ENCODE peak calls at places on chromosomes 11 and 22, in four cellular contexts. S, V, D and O are unnamed samples.
A peak's percentile ranks its signal among the peaks of the same experiment; 100 is the strongest.

GRCh38 chr11:830295-831131 is 2.2 kb upstream of the CD151 start:
- DNase-seq in S (no peak), D (peak; percentile 92), V (no peak), O (peak; percentile 90)

GRCh38 chr11:61927501-61927900 is 10.1 kb upstream of the RAB3IL1 start:
- DNase-seq in D (no peak), V (no peak), S (no peak), O (no peak)

GRCh38 chr22:20034143-20034542 is 13.2 kb downstream of the TANGO2 start:
- DNase-seq in D (no peak), V (no peak), S (no peak), O (no peak)

GRCh38 chr11:115194798-115195101 is 309.5 kb downstream of the CADM1 start:
- DNase-seq in V (no peak), D (no peak), S (no peak), O (no peak)

GRCh38 chr11:15942126-15942525 is 414.2 kb downstream of the SOX6 start:
- DNase-seq in S (no peak), V (no peak), D (no peak), O (no peak)

GRCh38 chr11:73570415-73571114 is 27.3 kb downstream of the FAM168A start:
- DNase-seq in S (peak; percentile 87), V (peak; percentile 75), D (no peak), O (no peak)

GRCh38 chr22:33918676-33919590 is 1.3 kb downstream of the LARGE1 start:
- DNase-seq in V (peak; percentile 12), D (no peak), S (no peak), O (no peak)

GRCh38 chr11:122559734-122560382 is 95.7 kb upstream of the UBASH3B start:
- DNase-seq in D (peak; percentile 92), S (peak; percentile 27), V (no peak), O (no peak)

GRCh38 chr11:40683010-40683409 is 776.4 kb downstream of the LRRC4C start:
- DNase-seq in S (no peak), D (no peak), V (no peak), O (no peak)

GRCh38 chr22:46056169-46057041 is 79.4 kb upstream of the WNT7B start:
- DNase-seq in D (no peak), V (peak; percentile 63), S (peak; percentile 36), O (no peak)

GRCh38 chr22:46058591-46059519 is 81.9 kb upstream of the WNT7B start:
- DNase-seq in D (peak; percentile 22), S (peak; percentile 35), V (peak; percentile 39), O (no peak)

GRCh38 chr22:46057206-46057605 is 80.2 kb upstream of the WNT7B start:
- DNase-seq in D (no peak), V (peak; percentile 48), S (peak; percentile 32), O (no peak)

GRCh38 chr22:46055851-46056168 is 78.8 kb upstream of the WNT7B start:
- DNase-seq in D (no peak), V (no peak), S (no peak), O (no peak)

DNA sequence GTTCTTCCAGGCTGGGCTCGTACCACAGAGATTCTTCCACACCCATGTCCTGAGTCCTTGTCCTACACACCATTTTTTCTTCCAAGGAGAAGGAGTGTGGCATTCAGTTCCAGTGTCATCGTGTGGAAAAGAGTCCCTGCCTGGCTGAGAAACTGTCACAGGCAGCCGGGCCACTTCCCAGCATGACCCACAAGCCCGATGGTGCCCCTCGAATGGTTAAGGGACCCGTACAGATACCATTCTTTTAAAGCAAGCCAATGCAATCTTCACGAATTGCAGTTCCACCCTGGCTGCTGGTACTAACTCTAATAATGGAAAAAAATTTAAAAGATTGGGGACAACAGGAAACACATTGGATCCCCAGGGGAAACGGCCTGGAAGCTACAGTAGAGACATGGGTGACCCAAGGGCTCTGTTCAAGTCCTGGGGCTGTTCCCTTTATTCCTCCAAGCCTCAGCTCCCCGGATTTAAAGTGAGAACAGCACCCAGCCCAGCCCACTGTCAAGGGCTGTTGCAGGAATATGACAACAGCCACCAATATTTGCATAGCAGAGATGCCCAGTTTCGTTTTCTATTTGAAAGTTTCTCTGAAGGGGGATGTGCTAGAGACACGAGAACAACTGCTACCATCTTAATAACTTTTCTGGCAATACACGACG is 80.9 kb upstream of the WNT7B start:
- DNase-seq in V (peak; percentile 59), D (peak; percentile 9), S (peak; percentile 84), O (no peak)
- H3K27ac ChIP-seq in V (peak overlapping the region; percentile 90), D (no peak overlapping the region), S (peak overlapping the region; percentile 96), O (no peak overlapping the region)

DNA sequence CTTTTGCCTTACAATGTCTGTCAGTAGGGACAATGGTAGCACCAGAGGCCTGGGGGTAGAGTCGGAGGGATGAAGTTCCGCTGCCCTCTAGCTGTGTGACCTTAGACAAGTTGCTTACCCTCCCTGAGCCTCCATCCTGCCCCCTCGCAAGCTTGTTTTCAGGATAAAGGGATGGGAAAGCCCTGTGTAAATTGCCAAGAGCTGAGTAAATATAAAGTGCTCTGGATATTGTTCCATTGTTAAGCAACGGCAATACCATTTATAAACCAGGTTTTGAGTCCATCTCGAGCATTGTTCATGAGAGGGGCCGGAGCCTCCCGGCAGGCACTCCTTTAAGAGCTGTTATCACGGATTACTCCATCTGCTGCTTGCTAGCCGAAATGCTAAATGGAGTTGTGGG is 72.9 kb downstream of the ZBTB16 start:
- DNase-seq in S (no peak), D (no peak), V (no peak), O (no peak)
- TF ChIP-seq CTCF in S (no peak), D (no peak), V (no peak), O (no peak)

GRCh38 chr11:114060402-114061052 is 1.0 kb downstream of the ZBTB16 start:
- DNase-seq in V (no peak), S (no peak), D (peak; percentile 42), O (peak; percentile 66)
- H2AFZ ChIP-seq in V (peak overlapping the region; percentile 66), S (peak overlapping the region; percentile 47), D (no peak overlapping the region), O (peak overlapping the region; percentile 68)

DNA sequence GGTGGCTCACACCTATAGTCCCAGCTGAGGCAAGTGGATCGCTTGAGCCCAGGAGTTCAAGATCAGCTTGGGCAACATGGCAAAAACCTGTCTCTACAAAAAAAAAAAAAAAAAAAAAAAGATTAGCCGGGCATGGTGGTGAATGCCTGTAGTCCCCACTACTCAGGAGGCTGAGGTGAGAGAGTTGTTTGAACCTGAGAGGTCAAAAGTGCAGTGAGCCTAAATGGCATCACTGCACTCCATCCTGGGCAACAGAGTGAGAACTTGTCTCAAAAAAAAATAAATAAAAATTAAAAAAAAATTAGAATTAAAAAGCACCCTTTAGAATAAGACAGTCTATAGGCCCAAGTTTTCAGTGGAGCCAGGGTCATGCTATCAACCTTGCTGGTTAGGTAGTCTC is 95.5 kb downstream of the PDHX start:
- DNase-seq in V (no peak), S (no peak), D (no peak), O (no peak)
- H3K27ac ChIP-seq in V (no peak overlapping the region), S (peak overlapping the region; percentile 95), D (no peak overlapping the region), O (no peak overlapping the region)

GRCh38 chr11:32390712-32391111 is 44.6 kb downstream of the WT1 start:
- DNase-seq in S (no peak), V (no peak), D (no peak), O (no peak)

GRCh38 chr11:32386770-32387377 is 48.5 kb downstream of the WT1 start:
- DNase-seq in S (peak; percentile 11), V (peak; percentile 41), D (no peak), O (peak; percentile 36)

GRCh38 chr11:32388871-32389770 is 46.2 kb downstream of the WT1 start:
- DNase-seq in V (no peak), S (no peak), D (no peak), O (no peak)

GRCh38 chr11:32382339-32383049 is 52.8 kb downstream of the WT1 start:
- DNase-seq in S (peak; percentile 11), D (no peak), V (peak; percentile 14), O (no peak)

DNA sequence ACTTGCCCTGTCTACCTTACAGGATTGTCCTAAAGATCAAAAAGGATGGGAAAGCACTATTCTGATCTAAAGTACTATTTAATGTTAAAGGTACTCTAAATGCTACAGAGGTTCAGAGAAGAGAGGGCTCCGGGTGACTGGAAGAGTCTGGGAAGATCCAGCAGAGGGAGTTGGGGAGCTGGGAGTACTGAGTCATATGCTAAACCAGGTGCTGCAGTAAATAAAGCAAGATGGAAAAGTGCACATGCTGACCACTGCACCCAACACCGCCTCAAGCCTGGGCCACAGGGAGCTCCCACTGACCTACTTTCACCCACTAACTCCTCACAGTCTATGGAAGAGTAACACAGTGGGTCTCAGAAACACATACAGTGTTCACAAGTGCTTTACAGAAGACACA is 49.3 kb downstream of the WT1 start:
- DNase-seq in D (peak; percentile 66), S (peak; percentile 64), V (peak; percentile 20), O (peak; percentile 76)
- TF ChIP-seq CTCF in D (peak; percentile 69), S (peak; percentile 69), V (peak; percentile 57), O (peak; percentile 50)

GRCh38 chr11:67318239-67318555 is 14.9 kb downstream of the SSH3 start:
- DNase-seq in D (no peak), S (peak; percentile 33), V (no peak), O (no peak)

GRCh38 chr11:67320691-67321090 is 17.4 kb downstream of the SSH3 start:
- DNase-seq in D (no peak), V (no peak), S (no peak), O (no peak)

GRCh38 chr11:67321313-67321871 is 18.1 kb downstream of the SSH3 start:
- DNase-seq in V (no peak), S (no peak), D (no peak), O (no peak)

GRCh38 chr11:67322049-67322448 is 18.7 kb downstream of the SSH3 start:
- DNase-seq in D (no peak), S (no peak), V (no peak), O (no peak)

DNA sequence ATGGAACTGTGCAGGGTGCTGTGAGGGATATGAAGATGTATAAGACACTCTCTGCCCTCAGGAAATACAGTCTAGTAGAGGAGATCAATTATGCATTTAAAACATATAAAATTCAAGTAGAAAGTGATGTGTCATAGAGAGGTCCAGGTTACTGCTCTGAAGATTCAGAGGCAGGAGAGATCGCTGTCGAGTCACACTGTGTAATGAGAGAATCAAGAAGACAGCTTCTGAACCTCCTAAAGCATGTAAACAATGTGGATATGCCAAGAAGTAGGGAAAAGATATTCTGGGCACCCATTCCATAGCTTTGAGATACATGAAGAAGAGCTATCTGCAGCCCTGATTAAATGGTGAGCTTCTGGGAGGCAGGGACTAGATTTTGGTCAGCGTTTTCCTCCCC is 16.7 kb downstream of the SSH3 start:
- DNase-seq in S (peak; percentile 27), D (no peak), V (no peak), O (no peak)
- H2AFZ ChIP-seq in S (no peak overlapping the region), D (no peak overlapping the region), V (no peak overlapping the region), O (no peak overlapping the region)